ENCODE peak calls at places on chromosomes 12 and 14, in four cellular contexts. One of them, this sample, is unnamed.

GRCh38 chr14:96920820-96921219 is 123.6 kb downstream of the VRK1 start:
- DNase-seq in GM06990: no peak
- DNase-seq in right atrium auricular region: no peak
- DNase-seq in lower lobe of right lung: no peak
- DNase-seq in this sample: no peak

GRCh38 chr12:28569698-28570411 is 379.6 kb downstream of the CCDC91 start:
- DNase-seq in lower lobe of right lung: no peak
- DNase-seq in right atrium auricular region: no peak
- DNase-seq in GM06990: no peak
- DNase-seq in this sample: peak

GRCh38 chr12:67069451-67070306 is 199.5 kb upstream of the CAND1 start:
- DNase-seq in lower lobe of right lung: peak
- DNase-seq in GM06990: peak
- DNase-seq in right atrium auricular region: no peak
- DNase-seq in this sample: no peak

GRCh38 chr12:18782827-18783226 is 44.9 kb downstream of the CAPZA3 start:
- DNase-seq in GM06990: no peak
- DNase-seq in right atrium auricular region: no peak
- DNase-seq in lower lobe of right lung: no peak
- DNase-seq in this sample: peak

GRCh38 chr14:96105921-96106441 is 66.8 kb downstream of the C14orf132 start:
- DNase-seq in lower lobe of right lung: no peak
- DNase-seq in right atrium auricular region: no peak
- DNase-seq in GM06990: no peak
- DNase-seq in this sample: peak

GRCh38 chr12:21774358-21775129 is at the start of gene KCNJ8:
- DNase-seq in GM06990: no peak
- DNase-seq in lower lobe of right lung: peak
- DNase-seq in right atrium auricular region: peak
- DNase-seq in this sample: peak

GRCh38 chr12:67827820-67828383 is 161.3 kb upstream of the IFNG-AS1 start:
- DNase-seq in GM06990: peak
- DNase-seq in right atrium auricular region: peak
- DNase-seq in lower lobe of right lung: no peak
- DNase-seq in this sample: peak

GRCh38 chr12:80838024-80838658 is 99.6 kb downstream of the LIN7A start:
- DNase-seq in lower lobe of right lung: no peak
- DNase-seq in GM06990: no peak
- DNase-seq in right atrium auricular region: no peak
- DNase-seq in this sample: no peak

GRCh38 chr12:76621582-76622024 is 62.0 kb upstream of the OSBPL8 start:
- DNase-seq in GM06990: peak
- DNase-seq in lower lobe of right lung: peak
- DNase-seq in right atrium auricular region: peak
- DNase-seq in this sample: peak

GRCh38 chr12:55927588-55928502 is at the start of gene PYM1:
- DNase-seq in lower lobe of right lung: peak
- DNase-seq in GM06990: peak
- DNase-seq in right atrium auricular region: peak
- DNase-seq in this sample: peak

GRCh38 chr14:30214456-30215090 is 286.9 kb upstream of the PRKD1 start:
- DNase-seq in lower lobe of right lung: no peak
- DNase-seq in GM06990: no peak
- DNase-seq in right atrium auricular region: no peak
- DNase-seq in this sample: peak

GRCh38 chr12:27549801-27550652 is 26.0 kb downstream of the PPFIBP1 start:
- DNase-seq in GM06990: no peak
- DNase-seq in right atrium auricular region: peak
- DNase-seq in lower lobe of right lung: peak
- DNase-seq in this sample: peak

GRCh38 chr14:26486922-26487321 is 110.9 kb downstream of the NOVA1 start:
- DNase-seq in lower lobe of right lung: no peak
- DNase-seq in right atrium auricular region: no peak
- DNase-seq in GM06990: no peak
- DNase-seq in this sample: no peak

GRCh38 chr14:68749487-68750475 is 43.1 kb downstream of the ZFP36L1 start:
- DNase-seq in right atrium auricular region: no peak
- DNase-seq in GM06990: no peak
- DNase-seq in lower lobe of right lung: no peak
- DNase-seq in this sample: peak

GRCh38 chr14:104094709-104095425 is 9.4 kb downstream of the ASPG start:
- DNase-seq in lower lobe of right lung: peak
- DNase-seq in right atrium auricular region: no peak
- DNase-seq in GM06990: peak
- DNase-seq in this sample: peak

GRCh38 chr14:79649856-79650255 is 561.4 kb downstream of the DIO2 start:
- DNase-seq in right atrium auricular region: no peak
- DNase-seq in lower lobe of right lung: no peak
- DNase-seq in GM06990: no peak
- DNase-seq in this sample: no peak

GRCh38 chr12:121443911-121444841 is 44.3 kb downstream of the RNF34 start:
- DNase-seq in lower lobe of right lung: no peak
- DNase-seq in right atrium auricular region: no peak
- DNase-seq in GM06990: no peak
- DNase-seq in this sample: no peak

GRCh38 chr12:109191621-109192250 is 75.3 kb downstream of the ACACB start:
- DNase-seq in GM06990: no peak
- DNase-seq in right atrium auricular region: no peak
- DNase-seq in lower lobe of right lung: no peak
- DNase-seq in this sample: no peak

GRCh38 chr12:97142737-97143450 is 235.8 kb downstream of the NEDD1 start:
- DNase-seq in right atrium auricular region: no peak
- DNase-seq in GM06990: no peak
- DNase-seq in lower lobe of right lung: no peak
- DNase-seq in this sample: no peak

GRCh38 chr12:78490841-78491240 is 373.7 kb upstream of the SYT1 start:
- DNase-seq in lower lobe of right lung: no peak
- DNase-seq in right atrium auricular region: no peak
- DNase-seq in GM06990: no peak
- DNase-seq in this sample: no peak

GRCh38 chr14:31992051-31992450 is 85.1 kb upstream of the ARHGAP5 start:
- DNase-seq in GM06990: no peak
- DNase-seq in right atrium auricular region: no peak
- DNase-seq in lower lobe of right lung: no peak
- DNase-seq in this sample: peak

GRCh38 chr12:12622418-12622817 is 10.7 kb downstream of the CREBL2 start:
- DNase-seq in right atrium auricular region: no peak
- DNase-seq in lower lobe of right lung: no peak
- DNase-seq in GM06990: no peak
- DNase-seq in this sample: no peak

GRCh38 chr12:94793191-94793595 is 142.8 kb upstream of the TMCC3 start:
- DNase-seq in lower lobe of right lung: no peak
- DNase-seq in GM06990: no peak
- DNase-seq in right atrium auricular region: no peak
- DNase-seq in this sample: no peak

GRCh38 chr14:92568621-92569479 is 55.3 kb downstream of the RIN3 start:
- DNase-seq in lower lobe of right lung: no peak
- DNase-seq in right atrium auricular region: no peak
- DNase-seq in GM06990: peak
- DNase-seq in this sample: no peak

GRCh38 chr12:90449611-90450010 is 505.4 kb downstream of the CCER1 start:
- DNase-seq in GM06990: no peak
- DNase-seq in right atrium auricular region: no peak
- DNase-seq in lower lobe of right lung: no peak
- DNase-seq in this sample: peak

GRCh38 chr12:109150124-109150640 is 33.8 kb downstream of the ACACB start:
- DNase-seq in lower lobe of right lung: no peak
- DNase-seq in right atrium auricular region: no peak
- DNase-seq in GM06990: no peak
- DNase-seq in this sample: no peak

GRCh38 chr14:45651906-45652305 is 398.9 kb upstream of the MIS18BP1 start:
- DNase-seq in lower lobe of right lung: no peak
- DNase-seq in right atrium auricular region: no peak
- DNase-seq in GM06990: no peak
- DNase-seq in this sample: no peak

GRCh38 chr14:64960762-64961276 is 11.3 kb downstream of the RAB15 start:
- DNase-seq in GM06990: no peak
- DNase-seq in right atrium auricular region: no peak
- DNase-seq in lower lobe of right lung: no peak
- DNase-seq in this sample: no peak

GRCh38 chr12:54388214-54389138 is 3.9 kb upstream of the ZNF385A start:
- DNase-seq in GM06990: no peak
- DNase-seq in lower lobe of right lung: no peak
- DNase-seq in right atrium auricular region: no peak
- DNase-seq in this sample: no peak

GRCh38 chr12:55019784-55020183 is at the start of gene NEUROD4:
- DNase-seq in right atrium auricular region: no peak
- DNase-seq in lower lobe of right lung: peak
- DNase-seq in GM06990: no peak
- DNase-seq in this sample: peak

GRCh38 chr12:107058190-107058589 is 35.2 kb downstream of the CRY1 start:
- DNase-seq in lower lobe of right lung: no peak
- DNase-seq in right atrium auricular region: no peak
- DNase-seq in GM06990: no peak
- DNase-seq in this sample: no peak

GRCh38 chr12:19031032-19031431 is 98.5 kb upstream of the PLEKHA5 start:
- DNase-seq in right atrium auricular region: no peak
- DNase-seq in lower lobe of right lung: no peak
- DNase-seq in GM06990: no peak
- DNase-seq in this sample: peak

DNA sequence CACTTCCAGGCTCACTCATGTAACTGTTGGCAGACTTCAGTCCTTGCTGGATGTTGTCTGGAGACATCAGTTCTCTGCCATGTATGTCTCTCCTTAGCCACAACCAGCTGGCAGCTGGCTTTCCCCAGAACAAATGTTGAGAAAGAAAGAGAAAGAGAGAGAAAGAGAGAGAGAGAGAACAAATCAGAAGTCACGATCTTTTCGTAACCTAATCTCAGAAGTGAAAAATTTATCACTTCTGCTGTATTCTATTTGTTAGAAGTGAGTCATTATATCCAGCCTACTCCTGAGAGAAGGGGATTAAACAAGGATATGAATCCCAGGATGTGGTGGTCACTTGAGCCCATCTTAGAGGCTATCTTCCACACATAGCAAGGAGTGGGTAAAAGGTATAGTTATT is 101.2 kb downstream of the BTG1 start:
- DNase-seq in lower lobe of right lung: no peak
- DNase-seq in right atrium auricular region: no peak
- DNase-seq in GM06990: no peak
- DNase-seq in this sample: no peak
- TF ChIP-seq CTCF in lower lobe of right lung: no peak
- TF ChIP-seq CTCF in right atrium auricular region: no peak
- TF ChIP-seq CTCF in GM06990: no peak
- TF ChIP-seq CTCF in this sample: no peak

GRCh38 chr12:132460571-132460970 is 29.4 kb upstream of the FBRSL1 start:
- DNase-seq in GM06990: no peak
- DNase-seq in right atrium auricular region: no peak
- DNase-seq in lower lobe of right lung: no peak
- DNase-seq in this sample: no peak
- TF ChIP-seq CTCF in GM06990: peak
- TF ChIP-seq CTCF in right atrium auricular region: no peak
- TF ChIP-seq CTCF in lower lobe of right lung: peak
- TF ChIP-seq CTCF in this sample: peak

DNA sequence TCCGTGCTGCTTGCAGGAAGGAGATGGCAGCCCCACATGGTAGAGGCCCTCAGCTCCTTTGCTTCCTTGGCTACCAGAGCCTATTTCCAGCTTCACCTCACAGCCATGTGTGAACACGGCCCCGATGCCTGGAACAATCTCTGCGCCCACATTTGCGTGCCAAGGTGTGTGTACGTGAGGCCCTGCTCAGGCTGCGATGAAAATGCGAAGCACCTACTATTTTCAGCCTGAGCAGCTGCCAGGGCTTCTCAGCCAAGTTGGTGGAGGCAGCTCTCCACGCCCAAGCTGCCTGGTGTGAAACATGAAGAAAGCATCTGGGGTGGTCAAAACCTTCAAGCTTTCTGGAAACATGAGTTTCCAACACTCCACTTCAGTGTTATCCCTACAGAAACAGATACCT is 177.8 kb upstream of the EGLN3 start:
- DNase-seq in GM06990: no peak
- DNase-seq in right atrium auricular region: no peak
- DNase-seq in lower lobe of right lung: no peak
- DNase-seq in this sample: no peak
- TF ChIP-seq CTCF in GM06990: no peak
- TF ChIP-seq CTCF in right atrium auricular region: no peak
- TF ChIP-seq CTCF in lower lobe of right lung: no peak
- TF ChIP-seq CTCF in this sample: no peak

GRCh38 chr12:14452865-14453264 is 87.4 kb downstream of the ATF7IP start:
- DNase-seq in right atrium auricular region: no peak
- DNase-seq in GM06990: no peak
- DNase-seq in lower lobe of right lung: no peak
- DNase-seq in this sample: no peak

GRCh38 chr12:14450479-14450878 is 85.0 kb downstream of the ATF7IP start:
- DNase-seq in right atrium auricular region: no peak
- DNase-seq in GM06990: no peak
- DNase-seq in lower lobe of right lung: no peak
- DNase-seq in this sample: no peak

DNA sequence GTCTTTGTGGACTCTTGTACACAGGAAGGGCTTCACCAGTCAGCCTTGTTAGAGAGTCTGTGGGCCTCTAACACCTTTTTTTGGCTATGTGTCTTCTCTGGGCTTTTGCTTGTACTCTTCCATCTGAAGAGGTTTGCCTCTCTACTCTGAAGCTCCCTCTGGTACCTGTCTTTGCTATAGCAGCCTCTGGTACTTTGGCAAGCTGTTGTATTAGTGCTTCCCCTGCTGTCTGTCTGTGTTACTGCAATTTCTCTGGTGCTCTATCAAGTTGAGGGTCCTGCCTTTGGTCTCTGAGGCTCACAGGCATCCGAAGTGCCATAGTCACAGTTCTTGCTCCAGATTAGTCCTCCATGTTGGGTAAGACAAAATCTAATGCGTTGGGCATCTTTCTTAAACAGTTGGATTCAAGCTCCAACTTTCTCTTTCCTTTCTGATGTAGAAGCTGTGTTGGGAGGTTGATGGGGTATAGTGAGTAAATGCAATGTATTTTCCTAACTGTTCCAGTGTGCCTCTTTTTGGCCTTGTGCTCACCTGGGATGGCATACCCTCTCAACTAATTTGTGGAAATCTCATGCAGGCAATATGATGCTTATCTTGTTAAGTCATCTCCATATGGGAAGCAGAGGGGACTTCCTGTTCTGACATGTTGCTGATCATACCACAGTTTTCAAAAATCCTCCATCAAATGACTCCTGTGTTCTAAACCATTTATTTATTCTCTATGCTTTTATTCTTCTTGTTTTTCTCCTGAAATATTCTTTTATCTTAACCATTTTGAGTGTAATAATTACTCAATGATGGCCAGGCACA is 88.8 kb downstream of the ATF7IP start:
- DNase-seq in GM06990: peak
- DNase-seq in right atrium auricular region: no peak
- DNase-seq in lower lobe of right lung: no peak
- DNase-seq in this sample: peak
- TF ChIP-seq CTCF in GM06990: peak
- TF ChIP-seq CTCF in right atrium auricular region: peak
- TF ChIP-seq CTCF in lower lobe of right lung: peak
- TF ChIP-seq CTCF in this sample: peak